ENCODE peak calls at places on chromosomes 6 and 20, in five cellular contexts. B, D, Z, K and F are unnamed samples.

GRCh38 chr6:751765-752164 is 58.8 kb upstream of the EXOC2 start:
- DNase-seq in D (no peak), Z (no peak), K (no peak), B (peak), F (no peak)

GRCh38 chr20:51096571-51097267 is 73.8 kb upstream of the KCNG1 start:
- DNase-seq in B (peak), Z (no peak), D (no peak), K (no peak), F (no peak)

GRCh38 chr20:37384683-37385174 is 38.8 kb downstream of the SRC start:
- DNase-seq in Z (peak), B (no peak), K (peak), D (no peak), F (peak)

GRCh38 chr6:5361371-5361770 is 100.1 kb downstream of the FARS2 start:
- DNase-seq in B (peak), D (peak), K (no peak), Z (no peak), F (no peak)

GRCh38 chr6:159483259-159483658 is 209.8 kb downstream of the SOD2 start:
- DNase-seq in K (no peak), Z (no peak), B (no peak), D (no peak), F (no peak)

GRCh38 chr20:13681248-13682125 is 42.8 kb upstream of the TASP1 start:
- DNase-seq in D (no peak), K (no peak), Z (no peak), B (no peak), F (no peak)

GRCh38 chr6:4774715-4775590 is 1.3 kb upstream of the CDYL start:
- DNase-seq in K (peak), Z (no peak), D (no peak), B (no peak), F (peak)

GRCh38 chr6:74834967-74835366 is 370.9 kb downstream of the COL12A1 start:
- DNase-seq in K (no peak), D (no peak), B (no peak), Z (no peak), F (no peak)

GRCh38 chr6:138162104-138162946 is 586 bp downstream of the ARFGEF3 start:
- DNase-seq in K (no peak), B (peak), D (no peak), Z (peak), F (no peak)

GRCh38 chr6:115221185-115221584 is 839.5 kb downstream of the FRK start:
- DNase-seq in D (no peak), Z (no peak), B (no peak), K (no peak), F (no peak)

GRCh38 chr6:168083142-168083885 is 4.3 kb upstream of the FRMD1 start:
- DNase-seq in Z (no peak), D (no peak), B (no peak), K (no peak), F (no peak)

GRCh38 chr6:132811276-132811675 is 3.1 kb upstream of the RPS12 start:
- DNase-seq in K (no peak), D (no peak), B (no peak), Z (no peak), F (no peak)

GRCh38 chr6:153090241-153090930 is 40.7 kb downstream of the RGS17 start:
- DNase-seq in B (no peak), D (no peak), K (no peak), Z (no peak), F (no peak)

GRCh38 chr6:91490672-91491071 is 903.8 kb upstream of the MAP3K7 start:
- DNase-seq in K (no peak), B (no peak), Z (no peak), D (no peak), F (no peak)

GRCh38 chr6:85015396-85015990 is 251.1 kb upstream of the TBX18 start:
- DNase-seq in B (peak), Z (no peak), K (no peak), D (no peak), F (peak)

GRCh38 chr6:34246563-34247391 is 2.0 kb downstream of the SMIM29 start:
- DNase-seq in D (no peak), K (no peak), B (peak), Z (peak), F (no peak)

GRCh38 chr6:11315743-11316437 is 83.4 kb upstream of the NEDD9 start:
- DNase-seq in B (no peak), D (peak), Z (no peak), K (no peak), F (no peak)

GRCh38 chr20:45924391-45925261 is 9.9 kb upstream of the PCIF1 start:
- DNase-seq in Z (no peak), D (no peak), B (no peak), K (no peak), F (peak)

GRCh38 chr20:58660855-58661254 is 9.8 kb downstream of the STX16 start:
- DNase-seq in D (no peak), Z (no peak), B (no peak), K (no peak), F (no peak)

GRCh38 chr6:31680841-31681671 is at the start of gene LY6G5C:
- DNase-seq in B (peak), D (peak), Z (peak), K (peak), F (peak)

GRCh38 chr6:164152611-164153010 is 738.1 kb downstream of the QKI start:
- DNase-seq in K (no peak), D (no peak), B (no peak), Z (no peak), F (no peak)

GRCh38 chr20:44215125-44215524 is 4.6 kb upstream of the OSER1 start:
- DNase-seq in Z (peak), B (peak), K (peak), D (no peak), F (peak)